ENCODE peak calls at places on chromosomes 16 and 17, in ten cellular contexts. O is retina; C is Peyer's patch; J is B cell; H is RPMI8226; T is H9; W is GDM1; G is activated CD8-positive, alpha-beta T cell treated with anti-CD3 and anti-CD28 coated beads for 36 hours; A is stimulated activated CD4-positive, alpha-beta T cell treated with anti-CD3 and anti-CD28 coated beads, Interleukin-1b, Interleukin-23, amount 100 ng/mL, for 1 hour; I is activated CD4-positive, CD25-positive, alpha-beta regulatory T cell treated with anti-CD3 and anti-CD28 coated beads, Interleukin-2, amount 50 U/mL, for 16 hours. E is an unnamed sample.

GRCh38 chr17:15467592-15467991 is at the start of gene CDRT4:
- DNase-seq in W (no peak), O (no peak), H (no peak), I (no peak), A (no peak), G (no peak), C (no peak), T (no peak), J (no peak), E (no peak)

GRCh38 chr17:46262271-46262670 is 32.7 kb upstream of the LRRC37A start:
- DNase-seq in C (no peak), T (peak), W (no peak), G (no peak), I (no peak), O (no peak), J (no peak), H (no peak), A (no peak), E (no peak)

GRCh38 chr16:55370762-55371482 is 46.9 kb downstream of the IRX6 start:
- DNase-seq in I (no peak), W (no peak), T (peak), C (no peak), A (no peak), G (peak), H (peak), J (peak), O (peak), E (peak)

GRCh38 chr16:85986931-85987749 is 88.2 kb downstream of the IRF8 start:
- DNase-seq in J (peak), O (no peak), A (peak), G (peak), I (no peak), C (no peak), H (peak), W (no peak), T (peak), E (no peak)

GRCh38 chr16:88442811-88443576 is 10.1 kb upstream of the ZFPM1 start:
- DNase-seq in J (peak), I (peak), H (peak), O (peak), C (peak), G (peak), T (peak), A (peak), W (no peak), E (no peak)

GRCh38 chr17:82060614-82061013 is 5.0 kb downstream of the DUS1L start:
- DNase-seq in C (no peak), O (no peak), A (no peak), J (no peak), W (no peak), G (no peak), T (no peak), I (no peak), H (no peak), E (no peak)

GRCh38 chr17:60229189-60229802 is 79.5 kb downstream of the CA4 start:
- DNase-seq in O (no peak), C (no peak), W (no peak), I (no peak), J (no peak), G (no peak), H (peak), A (no peak), T (no peak), E (no peak)

GRCh38 chr17:77470800-77471733 is 330.3 kb downstream of the SEC14L1 start:
- DNase-seq in H (no peak), O (no peak), A (no peak), G (peak), J (no peak), C (no peak), I (no peak), T (peak), W (no peak), E (peak)

GRCh38 chr17:37107406-37108083 is 158.8 kb downstream of the AATF start:
- DNase-seq in W (no peak), O (no peak), T (peak), C (no peak), I (no peak), G (no peak), J (no peak), H (no peak), A (no peak), E (no peak)

GRCh38 chr17:74881073-74881472 is 8.3 kb upstream of the FDXR start:
- DNase-seq in J (no peak), W (no peak), O (no peak), T (no peak), I (no peak), H (no peak), A (no peak), G (no peak), C (no peak), E (no peak)